ENCODE peak calls at places on chromosomes 3 and 15, in ten cellular contexts. One of them, this sample, is unnamed.

GRCh38 chr3:46276497-46277099 is 34.3 kb downstream of the CCR3 start:
- DNase-seq in fibroblast of mammary gland: no peak
- DNase-seq in CD8-positive, alpha-beta T cell: peak; percentile 86
- DNase-seq in omental fat pad: no peak
- DNase-seq in IMR-90: no peak
- DNase-seq in lower lobe of right lung: peak; percentile 75
- DNase-seq in GM12864: no peak
- DNase-seq in lower leg skin: peak; percentile 32
- DNase-seq in SK-N-SH: peak; percentile 27
- DNase-seq in sigmoid colon: peak; percentile 68
- DNase-seq in this sample: peak; percentile 50

GRCh38 chr3:9076985-9077384 is 113.7 kb upstream of the RAD18 start:
- DNase-seq in fibroblast of mammary gland: no peak
- DNase-seq in CD8-positive, alpha-beta T cell: no peak
- DNase-seq in omental fat pad: no peak
- DNase-seq in IMR-90: no peak
- DNase-seq in lower lobe of right lung: no peak
- DNase-seq in GM12864: no peak
- DNase-seq in lower leg skin: no peak
- DNase-seq in SK-N-SH: no peak
- DNase-seq in sigmoid colon: peak; percentile 2
- DNase-seq in this sample: no peak

GRCh38 chr3:108091498-108092259 is 848 bp upstream of the CD47 start:
- DNase-seq in fibroblast of mammary gland: no peak
- DNase-seq in CD8-positive, alpha-beta T cell: peak; percentile 66
- DNase-seq in omental fat pad: no peak
- DNase-seq in IMR-90: no peak
- DNase-seq in lower lobe of right lung: peak; percentile 47
- DNase-seq in GM12864: no peak
- DNase-seq in lower leg skin: peak; percentile 15
- DNase-seq in SK-N-SH: no peak
- DNase-seq in sigmoid colon: no peak
- DNase-seq in this sample: no peak

GRCh38 chr15:68364660-68365035 is 67.3 kb downstream of the ITGA11 start:
- DNase-seq in fibroblast of mammary gland: no peak
- DNase-seq in CD8-positive, alpha-beta T cell: no peak
- DNase-seq in omental fat pad: no peak
- DNase-seq in IMR-90: no peak
- DNase-seq in lower lobe of right lung: no peak
- DNase-seq in GM12864: no peak
- DNase-seq in lower leg skin: no peak
- DNase-seq in SK-N-SH: no peak
- DNase-seq in sigmoid colon: no peak
- DNase-seq in this sample: no peak

GRCh38 chr3:41075958-41076357 is 123.3 kb upstream of the CTNNB1 start:
- DNase-seq in fibroblast of mammary gland: peak; percentile 24
- DNase-seq in CD8-positive, alpha-beta T cell: no peak
- DNase-seq in omental fat pad: no peak
- DNase-seq in IMR-90: no peak
- DNase-seq in lower lobe of right lung: no peak
- DNase-seq in GM12864: no peak
- DNase-seq in lower leg skin: no peak
- DNase-seq in SK-N-SH: peak; percentile 37
- DNase-seq in sigmoid colon: peak; percentile 66
- DNase-seq in this sample: no peak

GRCh38 chr3:159854500-159855124 is 134.0 kb upstream of the IL12A start:
- DNase-seq in fibroblast of mammary gland: peak; percentile 95
- DNase-seq in CD8-positive, alpha-beta T cell: no peak
- DNase-seq in omental fat pad: no peak
- DNase-seq in IMR-90: peak; percentile 97
- DNase-seq in lower lobe of right lung: no peak
- DNase-seq in GM12864: no peak
- DNase-seq in lower leg skin: no peak
- DNase-seq in SK-N-SH: no peak
- DNase-seq in sigmoid colon: no peak
- DNase-seq in this sample: no peak

GRCh38 chr15:82999905-83000671 is 11.4 kb downstream of the C15orf40 start:
- DNase-seq in fibroblast of mammary gland: peak; percentile 75
- DNase-seq in CD8-positive, alpha-beta T cell: no peak
- DNase-seq in omental fat pad: no peak
- DNase-seq in IMR-90: peak; percentile 69
- DNase-seq in lower lobe of right lung: no peak
- DNase-seq in GM12864: no peak
- DNase-seq in lower leg skin: no peak
- DNase-seq in SK-N-SH: peak; percentile 68
- DNase-seq in sigmoid colon: no peak
- DNase-seq in this sample: peak; percentile 76

GRCh38 chr3:173770796-173771573 is 373.4 kb downstream of the NLGN1 start:
- DNase-seq in fibroblast of mammary gland: peak; percentile 50
- DNase-seq in CD8-positive, alpha-beta T cell: no peak
- DNase-seq in omental fat pad: no peak
- DNase-seq in IMR-90: peak; percentile 15
- DNase-seq in lower lobe of right lung: no peak
- DNase-seq in GM12864: no peak
- DNase-seq in lower leg skin: no peak
- DNase-seq in SK-N-SH: no peak
- DNase-seq in sigmoid colon: no peak
- DNase-seq in this sample: no peak

GRCh38 chr15:80660114-80660513 is 35.0 kb upstream of the ABHD17C start:
- DNase-seq in fibroblast of mammary gland: peak; percentile 66
- DNase-seq in CD8-positive, alpha-beta T cell: no peak
- DNase-seq in omental fat pad: no peak
- DNase-seq in IMR-90: peak; percentile 41
- DNase-seq in lower lobe of right lung: no peak
- DNase-seq in GM12864: no peak
- DNase-seq in lower leg skin: peak; percentile 42
- DNase-seq in SK-N-SH: peak; percentile 42
- DNase-seq in sigmoid colon: no peak
- DNase-seq in this sample: no peak

GRCh38 chr15:29242466-29243242 is 27.0 kb downstream of the NSMCE3 start:
- DNase-seq in fibroblast of mammary gland: peak; percentile 3
- DNase-seq in CD8-positive, alpha-beta T cell: no peak
- DNase-seq in omental fat pad: no peak
- DNase-seq in IMR-90: peak; percentile 19
- DNase-seq in lower lobe of right lung: no peak
- DNase-seq in GM12864: no peak
- DNase-seq in lower leg skin: no peak
- DNase-seq in SK-N-SH: no peak
- DNase-seq in sigmoid colon: no peak
- DNase-seq in this sample: no peak

GRCh38 chr3:153974614-153975013 is 146.6 kb upstream of the ARHGEF26 start:
- DNase-seq in fibroblast of mammary gland: no peak
- DNase-seq in CD8-positive, alpha-beta T cell: no peak
- DNase-seq in omental fat pad: no peak
- DNase-seq in IMR-90: no peak
- DNase-seq in lower lobe of right lung: no peak
- DNase-seq in GM12864: no peak
- DNase-seq in lower leg skin: no peak
- DNase-seq in SK-N-SH: no peak
- DNase-seq in sigmoid colon: no peak
- DNase-seq in this sample: no peak

GRCh38 chr3:9420850-9421549 is 23.6 kb downstream of the SETD5 start:
- DNase-seq in fibroblast of mammary gland: peak; percentile 57
- DNase-seq in CD8-positive, alpha-beta T cell: no peak
- DNase-seq in omental fat pad: no peak
- DNase-seq in IMR-90: peak; percentile 57
- DNase-seq in lower lobe of right lung: no peak
- DNase-seq in GM12864: no peak
- DNase-seq in lower leg skin: no peak
- DNase-seq in SK-N-SH: no peak
- DNase-seq in sigmoid colon: no peak
- DNase-seq in this sample: no peak

GRCh38 chr3:184177331-184177731 is 2.7 kb downstream of the AP2M1 start:
- DNase-seq in fibroblast of mammary gland: peak; percentile 74
- DNase-seq in CD8-positive, alpha-beta T cell: no peak
- DNase-seq in omental fat pad: no peak
- DNase-seq in IMR-90: peak; percentile 30
- DNase-seq in lower lobe of right lung: no peak
- DNase-seq in GM12864: no peak
- DNase-seq in lower leg skin: no peak
- DNase-seq in SK-N-SH: no peak
- DNase-seq in sigmoid colon: no peak
- DNase-seq in this sample: no peak

GRCh38 chr3:188294823-188295487 is 141.0 kb downstream of the LPP start:
- DNase-seq in fibroblast of mammary gland: peak; percentile 96
- DNase-seq in CD8-positive, alpha-beta T cell: no peak
- DNase-seq in omental fat pad: no peak
- DNase-seq in IMR-90: peak; percentile 96
- DNase-seq in lower lobe of right lung: no peak
- DNase-seq in GM12864: no peak
- DNase-seq in lower leg skin: no peak
- DNase-seq in SK-N-SH: no peak
- DNase-seq in sigmoid colon: no peak
- DNase-seq in this sample: no peak

GRCh38 chr15:33067456-33067855 is 127.1 kb downstream of the FMN1 start:
- DNase-seq in fibroblast of mammary gland: peak; percentile 64
- DNase-seq in CD8-positive, alpha-beta T cell: no peak
- DNase-seq in omental fat pad: no peak
- DNase-seq in IMR-90: peak; percentile 91
- DNase-seq in lower lobe of right lung: no peak
- DNase-seq in GM12864: no peak
- DNase-seq in lower leg skin: no peak
- DNase-seq in SK-N-SH: no peak
- DNase-seq in sigmoid colon: no peak
- DNase-seq in this sample: no peak

GRCh38 chr3:57910988-57911387 is 97.2 kb upstream of the FLNB start:
- DNase-seq in fibroblast of mammary gland: no peak
- DNase-seq in CD8-positive, alpha-beta T cell: no peak
- DNase-seq in omental fat pad: no peak
- DNase-seq in IMR-90: peak; percentile 28
- DNase-seq in lower lobe of right lung: no peak
- DNase-seq in GM12864: no peak
- DNase-seq in lower leg skin: no peak
- DNase-seq in SK-N-SH: peak; percentile 22
- DNase-seq in sigmoid colon: no peak
- DNase-seq in this sample: no peak
- TF ChIP-seq CTCF in fibroblast of mammary gland: peak; percentile 43
- TF ChIP-seq CTCF in CD8-positive, alpha-beta T cell: no peak
- TF ChIP-seq CTCF in omental fat pad: no peak
- TF ChIP-seq CTCF in IMR-90: peak; percentile 36
- TF ChIP-seq CTCF in lower lobe of right lung: peak; percentile 17
- TF ChIP-seq CTCF in GM12864: peak; percentile 43
- TF ChIP-seq CTCF in lower leg skin: no peak
- TF ChIP-seq CTCF in SK-N-SH: peak; percentile 58
- TF ChIP-seq CTCF in sigmoid colon: no peak
- TF ChIP-seq CTCF in this sample: no peak

GRCh38 chr3:179276743-179277142 is 25.8 kb upstream of the KCNMB3 start:
- DNase-seq in fibroblast of mammary gland: no peak
- DNase-seq in CD8-positive, alpha-beta T cell: no peak
- DNase-seq in omental fat pad: no peak
- DNase-seq in IMR-90: no peak
- DNase-seq in lower lobe of right lung: no peak
- DNase-seq in GM12864: no peak
- DNase-seq in lower leg skin: no peak
- DNase-seq in SK-N-SH: no peak
- DNase-seq in sigmoid colon: no peak
- DNase-seq in this sample: no peak

GRCh38 chr3:179278151-179278550 is 27.2 kb upstream of the KCNMB3 start:
- DNase-seq in fibroblast of mammary gland: no peak
- DNase-seq in CD8-positive, alpha-beta T cell: no peak
- DNase-seq in omental fat pad: no peak
- DNase-seq in IMR-90: no peak
- DNase-seq in lower lobe of right lung: no peak
- DNase-seq in GM12864: no peak
- DNase-seq in lower leg skin: no peak
- DNase-seq in SK-N-SH: no peak
- DNase-seq in sigmoid colon: no peak
- DNase-seq in this sample: no peak

GRCh38 chr3:179279294-179279693 is 28.4 kb upstream of the KCNMB3 start:
- DNase-seq in fibroblast of mammary gland: no peak
- DNase-seq in CD8-positive, alpha-beta T cell: no peak
- DNase-seq in omental fat pad: no peak
- DNase-seq in IMR-90: no peak
- DNase-seq in lower lobe of right lung: no peak
- DNase-seq in GM12864: no peak
- DNase-seq in lower leg skin: no peak
- DNase-seq in SK-N-SH: no peak
- DNase-seq in sigmoid colon: no peak
- DNase-seq in this sample: no peak

GRCh38 chr3:179281825-179282224 is 30.9 kb upstream of the KCNMB3 start:
- DNase-seq in fibroblast of mammary gland: no peak
- DNase-seq in CD8-positive, alpha-beta T cell: no peak
- DNase-seq in omental fat pad: no peak
- DNase-seq in IMR-90: no peak
- DNase-seq in lower lobe of right lung: no peak
- DNase-seq in GM12864: no peak
- DNase-seq in lower leg skin: no peak
- DNase-seq in SK-N-SH: no peak
- DNase-seq in sigmoid colon: no peak
- DNase-seq in this sample: no peak

GRCh38 chr3:179279837-179280236 is 28.9 kb upstream of the KCNMB3 start:
- DNase-seq in fibroblast of mammary gland: no peak
- DNase-seq in CD8-positive, alpha-beta T cell: no peak
- DNase-seq in omental fat pad: no peak
- DNase-seq in IMR-90: no peak
- DNase-seq in lower lobe of right lung: no peak
- DNase-seq in GM12864: no peak
- DNase-seq in lower leg skin: no peak
- DNase-seq in SK-N-SH: no peak
- DNase-seq in sigmoid colon: no peak
- DNase-seq in this sample: no peak
- TF ChIP-seq CTCF in fibroblast of mammary gland: no peak
- TF ChIP-seq CTCF in CD8-positive, alpha-beta T cell: no peak
- TF ChIP-seq CTCF in omental fat pad: no peak
- TF ChIP-seq CTCF in IMR-90: no peak
- TF ChIP-seq CTCF in lower lobe of right lung: no peak
- TF ChIP-seq CTCF in GM12864: no peak
- TF ChIP-seq CTCF in lower leg skin: no peak
- TF ChIP-seq CTCF in SK-N-SH: no peak
- TF ChIP-seq CTCF in sigmoid colon: no peak
- TF ChIP-seq CTCF in this sample: no peak

GRCh38 chr3:139522421-139522820 is 17.1 kb downstream of the RBP1 start:
- DNase-seq in fibroblast of mammary gland: no peak
- DNase-seq in CD8-positive, alpha-beta T cell: no peak
- DNase-seq in omental fat pad: no peak
- DNase-seq in IMR-90: no peak
- DNase-seq in lower lobe of right lung: no peak
- DNase-seq in GM12864: no peak
- DNase-seq in lower leg skin: peak; percentile 4
- DNase-seq in SK-N-SH: no peak
- DNase-seq in sigmoid colon: no peak
- DNase-seq in this sample: no peak
- TF ChIP-seq CTCF in fibroblast of mammary gland: no peak
- TF ChIP-seq CTCF in CD8-positive, alpha-beta T cell: no peak
- TF ChIP-seq CTCF in omental fat pad: no peak
- TF ChIP-seq CTCF in IMR-90: peak; percentile 4
- TF ChIP-seq CTCF in lower lobe of right lung: no peak
- TF ChIP-seq CTCF in GM12864: peak; percentile 23
- TF ChIP-seq CTCF in lower leg skin: no peak
- TF ChIP-seq CTCF in SK-N-SH: peak; percentile 22
- TF ChIP-seq CTCF in sigmoid colon: no peak
- TF ChIP-seq CTCF in this sample: no peak

DNA sequence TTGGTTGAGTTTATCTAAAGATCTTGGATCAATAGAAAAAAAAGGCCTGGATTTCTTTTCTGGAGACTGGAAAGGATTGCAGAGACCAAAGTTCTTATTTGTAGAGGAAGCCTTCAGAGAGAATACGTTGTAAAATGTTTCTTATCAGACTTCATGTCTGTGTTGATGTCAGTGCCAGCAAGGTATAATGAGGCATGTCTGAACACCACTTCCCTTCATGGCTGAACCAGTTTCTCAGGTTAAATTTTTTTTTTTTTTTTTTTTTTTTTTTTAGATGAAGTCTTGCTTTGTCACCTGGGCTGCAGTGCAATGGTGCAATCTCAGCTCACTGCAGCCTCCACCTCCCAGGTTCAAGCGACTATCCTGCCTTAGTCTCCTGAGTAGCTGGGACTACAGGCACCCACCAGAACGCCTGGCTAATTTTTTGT is 17.8 kb upstream of the ZNF774 start:
- DNase-seq in fibroblast of mammary gland: no peak
- DNase-seq in CD8-positive, alpha-beta T cell: no peak
- DNase-seq in omental fat pad: no peak
- DNase-seq in IMR-90: no peak
- DNase-seq in lower lobe of right lung: no peak
- DNase-seq in GM12864: no peak
- DNase-seq in lower leg skin: no peak
- DNase-seq in SK-N-SH: no peak
- DNase-seq in sigmoid colon: no peak
- DNase-seq in this sample: no peak
- TF ChIP-seq CTCF in fibroblast of mammary gland: no peak
- TF ChIP-seq CTCF in CD8-positive, alpha-beta T cell: no peak
- TF ChIP-seq CTCF in omental fat pad: no peak
- TF ChIP-seq CTCF in IMR-90: no peak
- TF ChIP-seq CTCF in lower lobe of right lung: no peak
- TF ChIP-seq CTCF in GM12864: no peak
- TF ChIP-seq CTCF in lower leg skin: no peak
- TF ChIP-seq CTCF in SK-N-SH: no peak
- TF ChIP-seq CTCF in sigmoid colon: no peak
- TF ChIP-seq CTCF in this sample: no peak